ENCODE peak calls at places on chromosomes 4 and X, in seven cellular contexts. One of them, this sample, is unnamed.

GRCh38 chrX:16700734-16701133 is 11.7 kb downstream of the CTPS2 start:
- DNase-seq in GM23338: no peak
- DNase-seq in neural progenitor cell: no peak
- DNase-seq in MM.1S: no peak
- DNase-seq in HCT116: no peak
- DNase-seq in hepatocyte: no peak
- DNase-seq in GM23248: peak; percentile 2
- DNase-seq in this sample: no peak

GRCh38 chr4:79311279-79311678 is 14.6 kb downstream of the NAA11 start:
- DNase-seq in GM23338: no peak
- DNase-seq in neural progenitor cell: no peak
- DNase-seq in GM23248: no peak
- DNase-seq in MM.1S: no peak
- DNase-seq in hepatocyte: no peak
- DNase-seq in HCT116: no peak
- DNase-seq in this sample: no peak

GRCh38 chrX:9938516-9938915 is 28.6 kb upstream of the CLDN34 start:
- DNase-seq in hepatocyte: no peak
- DNase-seq in MM.1S: no peak
- DNase-seq in HCT116: no peak
- DNase-seq in GM23248: no peak
- DNase-seq in neural progenitor cell: no peak
- DNase-seq in GM23338: no peak
- DNase-seq in this sample: no peak

GRCh38 chr4:123941306-123941705 is 544.7 kb downstream of the SPRY1 start:
- DNase-seq in HCT116: no peak
- DNase-seq in hepatocyte: no peak
- DNase-seq in MM.1S: no peak
- DNase-seq in GM23248: peak; percentile 45
- DNase-seq in GM23338: no peak
- DNase-seq in neural progenitor cell: no peak
- DNase-seq in this sample: no peak

GRCh38 chr4:117700111-117700892 is 334.0 kb upstream of the NDST3 start:
- DNase-seq in neural progenitor cell: no peak
- DNase-seq in hepatocyte: no peak
- DNase-seq in HCT116: peak; percentile 12
- DNase-seq in MM.1S: peak; percentile 10
- DNase-seq in GM23248: no peak
- DNase-seq in GM23338: peak; percentile 49
- DNase-seq in this sample: peak; percentile 5

GRCh38 chrX:148412006-148412405 is 88.4 kb upstream of the AFF2 start:
- DNase-seq in MM.1S: no peak
- DNase-seq in GM23338: no peak
- DNase-seq in neural progenitor cell: no peak
- DNase-seq in GM23248: peak; percentile 26
- DNase-seq in HCT116: no peak
- DNase-seq in hepatocyte: no peak
- DNase-seq in this sample: no peak

GRCh38 chr4:77927991-77928925 is 65.6 kb downstream of the MRPL1 start:
- DNase-seq in HCT116: no peak
- DNase-seq in hepatocyte: peak; percentile 26
- DNase-seq in MM.1S: no peak
- DNase-seq in neural progenitor cell: no peak
- DNase-seq in GM23338: no peak
- DNase-seq in GM23248: peak; percentile 33
- DNase-seq in this sample: no peak

GRCh38 chrX:154348114-154348531 is 26.3 kb downstream of the FLNA start:
- DNase-seq in neural progenitor cell: no peak
- DNase-seq in HCT116: no peak
- DNase-seq in GM23338: no peak
- DNase-seq in MM.1S: no peak
- DNase-seq in hepatocyte: no peak
- DNase-seq in GM23248: peak; percentile 40
- DNase-seq in this sample: no peak

GRCh38 chrX:65575024-65575423 is 40.4 kb upstream of the LAS1L start:
- DNase-seq in hepatocyte: no peak
- DNase-seq in HCT116: no peak
- DNase-seq in GM23248: peak; percentile 24
- DNase-seq in MM.1S: no peak
- DNase-seq in GM23338: no peak
- DNase-seq in neural progenitor cell: no peak
- DNase-seq in this sample: no peak

GRCh38 chrX:80216086-80216485 is 201.5 kb downstream of the TBX22 start:
- DNase-seq in MM.1S: no peak
- DNase-seq in GM23338: no peak
- DNase-seq in GM23248: peak; percentile 0
- DNase-seq in hepatocyte: no peak
- DNase-seq in HCT116: no peak
- DNase-seq in neural progenitor cell: no peak
- DNase-seq in this sample: no peak

GRCh38 chr4:138158746-138159297 is 83.3 kb downstream of the SLC7A11 start:
- DNase-seq in HCT116: no peak
- DNase-seq in neural progenitor cell: no peak
- DNase-seq in GM23248: peak; percentile 85
- DNase-seq in hepatocyte: no peak
- DNase-seq in GM23338: no peak
- DNase-seq in MM.1S: no peak
- DNase-seq in this sample: no peak

GRCh38 chr4:85372986-85373385 is 102.0 kb upstream of the ARHGAP24 start:
- DNase-seq in MM.1S: no peak
- DNase-seq in HCT116: no peak
- DNase-seq in GM23248: peak; percentile 2
- DNase-seq in hepatocyte: no peak
- DNase-seq in neural progenitor cell: no peak
- DNase-seq in GM23338: no peak
- DNase-seq in this sample: no peak

GRCh38 chr4:57303012-57303751 is 193.0 kb upstream of the IGFBP7 start:
- DNase-seq in HCT116: no peak
- DNase-seq in MM.1S: no peak
- DNase-seq in GM23338: no peak
- DNase-seq in hepatocyte: no peak
- DNase-seq in neural progenitor cell: no peak
- DNase-seq in GM23248: no peak
- DNase-seq in this sample: no peak

GRCh38 chr4:139171878-139172691 is 4.9 kb downstream of the ELF2 start:
- DNase-seq in MM.1S: no peak
- DNase-seq in neural progenitor cell: no peak
- DNase-seq in GM23338: peak; percentile 43
- DNase-seq in hepatocyte: no peak
- DNase-seq in GM23248: peak; percentile 77
- DNase-seq in HCT116: no peak
- DNase-seq in this sample: no peak

GRCh38 chrX:2693526-2694002 is 2.5 kb downstream of the CD99 start:
- DNase-seq in HCT116: no peak
- DNase-seq in MM.1S: no peak
- DNase-seq in neural progenitor cell: no peak
- DNase-seq in hepatocyte: no peak
- DNase-seq in GM23338: no peak
- DNase-seq in GM23248: peak; percentile 46
- DNase-seq in this sample: peak; percentile 20
- H3K4me2 ChIP-seq in HCT116: no peak overlapping the region
- H3K4me2 ChIP-seq in MM.1S: no peak overlapping the region
- H3K4me2 ChIP-seq in neural progenitor cell: no peak overlapping the region
- H3K4me2 ChIP-seq in hepatocyte: peak overlapping the region; percentile 81
- H3K4me2 ChIP-seq in GM23338: no peak overlapping the region
- H3K4me2 ChIP-seq in GM23248: peak overlapping the region; percentile 96
- H3K4me2 ChIP-seq in this sample: peak overlapping the region; percentile 93

GRCh38 chr4:89997171-89997704 is 102.6 kb downstream of the MMRN1 start:
- DNase-seq in MM.1S: no peak
- DNase-seq in GM23248: no peak
- DNase-seq in HCT116: no peak
- DNase-seq in GM23338: no peak
- DNase-seq in neural progenitor cell: no peak
- DNase-seq in hepatocyte: no peak
- DNase-seq in this sample: no peak

GRCh38 chr4:89995006-89995405 is 100.4 kb downstream of the MMRN1 start:
- DNase-seq in MM.1S: no peak
- DNase-seq in GM23338: no peak
- DNase-seq in neural progenitor cell: no peak
- DNase-seq in GM23248: no peak
- DNase-seq in hepatocyte: no peak
- DNase-seq in HCT116: no peak
- DNase-seq in this sample: no peak

GRCh38 chr4:90000995-90001394 is 106.3 kb downstream of the MMRN1 start:
- DNase-seq in GM23338: no peak
- DNase-seq in HCT116: no peak
- DNase-seq in hepatocyte: no peak
- DNase-seq in GM23248: no peak
- DNase-seq in MM.1S: no peak
- DNase-seq in neural progenitor cell: no peak
- DNase-seq in this sample: no peak

GRCh38 chr4:89995824-89996223 is 101.2 kb downstream of the MMRN1 start:
- DNase-seq in GM23338: no peak
- DNase-seq in hepatocyte: peak; percentile 60
- DNase-seq in MM.1S: no peak
- DNase-seq in GM23248: no peak
- DNase-seq in neural progenitor cell: no peak
- DNase-seq in HCT116: no peak
- DNase-seq in this sample: no peak

GRCh38 chr4:89998350-89999098 is 103.9 kb downstream of the MMRN1 start:
- DNase-seq in MM.1S: no peak
- DNase-seq in hepatocyte: no peak
- DNase-seq in neural progenitor cell: peak; percentile 25
- DNase-seq in GM23248: no peak
- DNase-seq in GM23338: peak; percentile 2
- DNase-seq in HCT116: no peak
- DNase-seq in this sample: no peak
- TF ChIP-seq EZH2phosphoT487 in MM.1S: no peak
- TF ChIP-seq EZH2phosphoT487 in hepatocyte: no peak
- TF ChIP-seq EZH2phosphoT487 in neural progenitor cell: peak; percentile 41
- TF ChIP-seq EZH2phosphoT487 in GM23248: no peak
- TF ChIP-seq EZH2phosphoT487 in GM23338: no peak
- TF ChIP-seq EZH2phosphoT487 in HCT116: no peak
- TF ChIP-seq EZH2phosphoT487 in this sample: no peak

GRCh38 chr4:147163311-147163710 is 217.6 kb upstream of the TTC29 start:
- DNase-seq in HCT116: no peak
- DNase-seq in GM23338: no peak
- DNase-seq in neural progenitor cell: no peak
- DNase-seq in GM23248: no peak
- DNase-seq in hepatocyte: no peak
- DNase-seq in MM.1S: no peak
- DNase-seq in this sample: no peak

GRCh38 chr4:147160908-147161513 is 215.3 kb upstream of the TTC29 start:
- DNase-seq in neural progenitor cell: peak; percentile 73
- DNase-seq in GM23248: peak; percentile 73
- DNase-seq in MM.1S: peak; percentile 47
- DNase-seq in hepatocyte: peak; percentile 78
- DNase-seq in HCT116: peak; percentile 36
- DNase-seq in GM23338: peak; percentile 72
- DNase-seq in this sample: peak; percentile 39

DNA sequence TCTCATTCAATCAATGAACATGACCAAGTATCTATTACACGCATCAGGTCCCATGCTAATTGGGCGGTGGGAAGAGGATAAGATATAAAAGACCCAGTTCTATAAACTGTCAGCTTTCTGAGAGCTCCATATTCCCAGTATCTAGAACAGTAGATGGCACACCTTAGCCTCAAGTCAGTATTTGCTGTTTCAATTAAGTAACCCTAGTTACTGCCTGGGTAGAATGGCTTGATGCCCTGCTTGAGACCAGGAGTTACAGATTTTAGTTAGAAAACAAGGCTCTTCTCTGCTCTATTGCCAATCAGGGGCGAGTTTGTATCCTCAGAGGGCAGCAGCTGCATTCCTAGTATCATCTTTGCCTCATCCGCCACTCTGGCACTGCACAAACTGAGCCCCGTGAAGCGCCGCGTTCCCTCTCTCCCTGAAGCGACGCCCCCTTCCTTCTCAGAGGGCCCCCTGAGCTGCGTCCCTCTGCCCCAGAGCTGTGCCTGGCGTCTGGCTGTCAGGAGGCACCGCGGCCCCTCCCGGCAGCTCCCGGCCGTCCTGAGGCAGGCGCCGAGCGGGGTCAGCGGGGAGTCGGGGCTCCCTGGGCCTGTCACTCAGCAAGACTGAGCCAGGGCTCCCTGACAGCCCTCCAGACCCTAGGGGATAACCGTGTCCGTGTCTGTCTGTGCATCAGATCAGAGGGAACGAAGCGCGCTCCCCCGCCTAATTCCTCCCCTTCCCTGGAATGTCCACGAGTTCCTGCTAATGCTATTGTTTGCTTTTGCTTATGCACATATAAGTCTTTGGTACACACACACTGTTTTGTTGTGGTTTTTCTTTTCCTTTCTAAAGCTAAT is 212.4 kb upstream of the TTC29 start:
- DNase-seq in GM23338: peak; percentile 77
- DNase-seq in GM23248: peak; percentile 40
- DNase-seq in HCT116: no peak
- DNase-seq in neural progenitor cell: peak; percentile 78
- DNase-seq in hepatocyte: peak; percentile 59
- DNase-seq in MM.1S: no peak
- DNase-seq in this sample: no peak
- H2AFZ ChIP-seq in GM23338: peak overlapping the region; percentile 86
- H2AFZ ChIP-seq in GM23248: peak overlapping the region; percentile 91
- H2AFZ ChIP-seq in HCT116: no peak overlapping the region
- H2AFZ ChIP-seq in neural progenitor cell: peak overlapping the region; percentile 92
- H2AFZ ChIP-seq in hepatocyte: peak overlapping the region; percentile 72
- H2AFZ ChIP-seq in MM.1S: no peak overlapping the region
- H2AFZ ChIP-seq in this sample: no peak overlapping the region

GRCh38 chr4:24805566-24805965 is 10.2 kb downstream of the SOD3 start:
- DNase-seq in GM23248: no peak
- DNase-seq in GM23338: no peak
- DNase-seq in HCT116: no peak
- DNase-seq in neural progenitor cell: no peak
- DNase-seq in hepatocyte: no peak
- DNase-seq in MM.1S: peak; percentile 27
- DNase-seq in this sample: peak; percentile 1

GRCh38 chr4:24800273-24800880 is 5.0 kb downstream of the SOD3 start:
- DNase-seq in hepatocyte: no peak
- DNase-seq in GM23338: peak; percentile 56
- DNase-seq in GM23248: peak; percentile 30
- DNase-seq in neural progenitor cell: peak; percentile 55
- DNase-seq in HCT116: no peak
- DNase-seq in MM.1S: no peak
- DNase-seq in this sample: no peak

GRCh38 chr4:24805036-24805435 is 9.7 kb downstream of the SOD3 start:
- DNase-seq in HCT116: no peak
- DNase-seq in hepatocyte: no peak
- DNase-seq in MM.1S: no peak
- DNase-seq in GM23338: no peak
- DNase-seq in GM23248: no peak
- DNase-seq in neural progenitor cell: no peak
- DNase-seq in this sample: no peak

GRCh38 chr4:24801136-24801855 is 5.9 kb downstream of the SOD3 start:
- DNase-seq in hepatocyte: no peak
- DNase-seq in MM.1S: no peak
- DNase-seq in neural progenitor cell: no peak
- DNase-seq in GM23338: no peak
- DNase-seq in HCT116: no peak
- DNase-seq in GM23248: no peak
- DNase-seq in this sample: no peak

DNA sequence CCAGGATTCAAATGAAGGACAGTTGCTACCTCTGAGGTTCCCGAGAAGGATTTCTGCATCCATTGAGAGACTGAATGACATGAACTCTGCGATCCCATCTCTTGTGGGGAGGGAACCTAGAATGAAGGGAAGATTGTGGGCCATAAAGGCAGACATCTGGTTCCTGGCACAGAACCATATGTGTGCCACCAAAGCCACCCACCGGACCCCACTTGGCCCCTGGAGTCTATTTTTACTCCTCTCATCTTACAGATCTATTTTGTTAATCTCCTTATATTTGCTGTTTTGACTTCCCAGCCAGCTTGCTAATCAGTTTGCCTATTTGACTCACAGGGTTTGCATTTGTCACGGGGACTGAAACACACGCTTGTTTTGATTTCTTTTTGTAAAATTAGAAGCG is 7.3 kb downstream of the SOD3 start:
- DNase-seq in hepatocyte: no peak
- DNase-seq in GM23338: no peak
- DNase-seq in HCT116: no peak
- DNase-seq in GM23248: no peak
- DNase-seq in MM.1S: peak; percentile 42
- DNase-seq in neural progenitor cell: no peak
- DNase-seq in this sample: no peak
- H3K4me2 ChIP-seq in hepatocyte: no peak overlapping the region
- H3K4me2 ChIP-seq in GM23338: no peak overlapping the region
- H3K4me2 ChIP-seq in HCT116: no peak overlapping the region
- H3K4me2 ChIP-seq in GM23248: no peak overlapping the region
- H3K4me2 ChIP-seq in MM.1S: peak overlapping the region; percentile 6
- H3K4me2 ChIP-seq in neural progenitor cell: no peak overlapping the region
- H3K4me2 ChIP-seq in this sample: no peak overlapping the region

This sample was measured in OCI-LY7.